ENCODE peak calls at places on chromosomes 4 and X, in five cellular contexts. L is HEK293T, I is NT2/D1, X is HepG2, C is H1. S is an unnamed sample.

GRCh38 chrX:103170216-103170615 is 44.7 kb upstream of the BEX4 start:
- DNase-seq in I (no peak), C (no peak), L (no peak), X (no peak), S (no peak)

GRCh38 chr4:41455215-41455614 is 82.7 kb upstream of the LIMCH1 start:
- DNase-seq in C (no peak), X (no peak), I (no peak), L (no peak), S (no peak)

GRCh38 chr4:40409835-40410234 is 74.7 kb downstream of the CHRNA9 start:
- DNase-seq in X (no peak), L (no peak), I (no peak), C (no peak), S (no peak)

GRCh38 chrX:154749856-154750255 is 1.0 kb downstream of the GAB3 start:
- DNase-seq in X (no peak), I (no peak), C (no peak), L (no peak), S (no peak)

GRCh38 chrX:40145001-40145631 is 47.4 kb upstream of the BCOR start:
- DNase-seq in I (no peak), L (no peak), X (no peak), C (peak; percentile 60), S (no peak)

GRCh38 chr4:68390205-68390604 is 40.3 kb upstream of the YTHDC1 start:
- DNase-seq in C (no peak), L (no peak), I (no peak), X (no peak), S (no peak)

GRCh38 chr4:180827610-180828009 is 1415.6 kb upstream of the TENM3 start:
- DNase-seq in X (no peak), C (no peak), L (no peak), I (no peak), S (no peak)

GRCh38 chr4:185296665-185297460 is 87.5 kb downstream of the SNX25 start:
- DNase-seq in X (no peak), C (no peak), I (no peak), L (no peak), S (no peak)

GRCh38 chr4:77126844-77127614 is 30.0 kb upstream of the CCNG2 start:
- DNase-seq in X (no peak), C (no peak), I (no peak), L (no peak), S (no peak)

GRCh38 chr4:36039031-36039430 is 205.3 kb downstream of the ARAP2 start:
- DNase-seq in I (no peak), C (no peak), X (no peak), L (no peak), S (no peak)

GRCh38 chr4:105715692-105716278 is 7.2 kb downstream of the GSTCD start:
- DNase-seq in I (no peak), X (peak; percentile 28), C (no peak), L (peak; percentile 23), S (no peak)

GRCh38 chr4:55820260-55820659 is 670 bp downstream of the EXOC1L start:
- DNase-seq in C (no peak), L (no peak), I (no peak), X (no peak), S (no peak)

GRCh38 chrX:71106427-71106826 is at the start of gene CXorf65:
- DNase-seq in X (no peak), C (no peak), L (no peak), I (no peak), S (no peak)

GRCh38 chrX:71107245-71107644 is 705 bp upstream of the CXorf65 start:
- DNase-seq in C (no peak), X (no peak), I (no peak), L (no peak), S (no peak)

GRCh38 chrX:71107762-71108360 is 1.3 kb upstream of the CXorf65 start:
- DNase-seq in I (no peak), X (no peak), C (no peak), L (no peak), S (no peak)

GRCh38 chrX:71111851-71112468 is 583 bp upstream of the IL2RG start:
- DNase-seq in X (no peak), I (no peak), L (no peak), C (no peak), S (no peak)

GRCh38 chrX:71111141-71111843 is at the start of gene IL2RG:
- DNase-seq in X (no peak), I (no peak), C (no peak), L (no peak), S (peak; percentile 87)
- TF ChIP-seq SUZ12 in X (no peak), I (no peak), C (no peak), L (no peak), S (no peak)

GRCh38 chr4:16227462-16227868 is 1.2 kb upstream of the TAPT1 start:
- DNase-seq in C (no peak), X (peak; percentile 32), I (no peak), L (no peak), S (no peak)
- TF ChIP-seq SUZ12 in C (no peak), X (no peak), I (no peak), L (no peak), S (no peak)

GRCh38 chr4:38768968-38769394 is 13.8 kb downstream of the TLR10 start:
- DNase-seq in X (no peak), C (no peak), I (no peak), L (no peak), S (no peak)

GRCh38 chr4:38764292-38764691 is 18.5 kb downstream of the TLR10 start:
- DNase-seq in C (no peak), I (no peak), L (no peak), X (no peak), S (no peak)

GRCh38 chr4:38765391-38765790 is 17.4 kb downstream of the TLR10 start:
- DNase-seq in L (no peak), I (no peak), C (no peak), X (no peak), S (no peak)

GRCh38 chr4:38774181-38774580 is 8.6 kb downstream of the TLR10 start:
- DNase-seq in C (no peak), X (no peak), L (no peak), I (no peak), S (no peak)

GRCh38 chr4:38769441-38770210 is 13.2 kb downstream of the TLR10 start:
- DNase-seq in L (no peak), X (no peak), I (no peak), C (no peak), S (no peak)
- TF ChIP-seq SUZ12 in L (no peak), X (no peak), I (no peak), C (no peak), S (no peak)

GRCh38 chr4:169270810-169271691 is at the start of gene SH3RF1:
- DNase-seq in I (no peak), L (peak; percentile 72), X (peak; percentile 38), C (peak; percentile 83), S (no peak)
- TF ChIP-seq SUZ12 in I (no peak), L (no peak), X (no peak), C (no peak), S (no peak)

GRCh38 chrX:96909291-96909690 is 25.6 kb downstream of the RPA4 start:
- DNase-seq in C (no peak), L (no peak), X (no peak), I (no peak), S (no peak)

GRCh38 chrX:96907888-96908287 is 24.2 kb downstream of the RPA4 start:
- DNase-seq in I (no peak), X (no peak), C (no peak), L (no peak), S (no peak)

DNA sequence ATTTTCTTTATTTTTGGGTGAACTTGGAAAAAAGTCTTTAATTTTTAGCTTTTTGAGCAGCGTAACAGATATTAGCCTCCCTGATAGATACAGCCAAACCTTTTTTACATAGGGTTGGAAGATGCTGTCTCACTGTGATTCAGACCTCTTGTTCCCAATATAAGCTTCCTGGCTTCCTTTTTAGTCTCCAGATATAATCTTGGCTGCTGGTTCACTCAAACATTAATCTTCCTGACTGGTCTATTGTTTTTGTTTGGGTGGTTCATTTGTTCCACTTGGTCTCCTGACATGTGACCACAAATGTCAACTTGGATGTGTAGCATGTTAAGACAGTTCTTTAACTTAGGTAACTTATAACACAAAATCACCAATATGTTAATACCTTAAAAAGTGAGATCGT is 23.0 kb downstream of the RPA4 start:
- DNase-seq in L (no peak), C (no peak), I (no peak), X (no peak), S (no peak)
- TF ChIP-seq SUZ12 in L (no peak), C (no peak), I (no peak), X (no peak), S (no peak)

DNA sequence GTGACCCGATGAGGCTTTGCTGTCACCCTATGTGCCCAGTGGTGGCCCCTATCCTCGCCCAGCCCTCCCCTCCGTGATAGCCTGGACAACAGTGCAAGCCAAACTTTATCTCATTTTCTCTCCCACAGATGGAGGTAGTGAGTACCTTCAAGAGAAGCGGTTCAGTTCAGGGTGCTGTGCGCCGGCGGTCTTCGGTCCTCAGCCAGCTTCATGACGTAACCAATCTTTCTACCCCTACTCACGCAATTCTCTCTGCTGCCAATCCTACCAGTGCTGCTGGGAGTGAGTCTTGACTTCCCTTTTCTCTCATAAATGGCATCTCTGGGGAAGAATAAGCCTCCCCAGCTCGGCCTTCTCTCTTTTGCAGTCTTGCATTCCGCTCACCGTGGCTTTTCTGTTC is 29.5 kb downstream of the CCNQ start:
- DNase-seq in I (no peak), C (no peak), L (no peak), X (peak; percentile 5), S (no peak)
- TF ChIP-seq SUZ12 in I (no peak), C (no peak), L (no peak), X (no peak), S (no peak)

GRCh38 chrX:130083107-130083490 is 27.2 kb downstream of the ELF4 start:
- DNase-seq in C (no peak), L (no peak), X (no peak), I (no peak), S (no peak)

GRCh38 chrX:130081421-130082045 is 28.8 kb downstream of the ELF4 start:
- DNase-seq in C (no peak), I (no peak), L (no peak), X (no peak), S (no peak)

GRCh38 chrX:130080791-130081367 is 29.4 kb downstream of the ELF4 start:
- DNase-seq in I (no peak), C (no peak), L (no peak), X (no peak), S (no peak)

GRCh38 chrX:130083656-130084382 is 26.5 kb downstream of the ELF4 start:
- DNase-seq in I (no peak), X (no peak), L (no peak), C (no peak), S (no peak)

DNA sequence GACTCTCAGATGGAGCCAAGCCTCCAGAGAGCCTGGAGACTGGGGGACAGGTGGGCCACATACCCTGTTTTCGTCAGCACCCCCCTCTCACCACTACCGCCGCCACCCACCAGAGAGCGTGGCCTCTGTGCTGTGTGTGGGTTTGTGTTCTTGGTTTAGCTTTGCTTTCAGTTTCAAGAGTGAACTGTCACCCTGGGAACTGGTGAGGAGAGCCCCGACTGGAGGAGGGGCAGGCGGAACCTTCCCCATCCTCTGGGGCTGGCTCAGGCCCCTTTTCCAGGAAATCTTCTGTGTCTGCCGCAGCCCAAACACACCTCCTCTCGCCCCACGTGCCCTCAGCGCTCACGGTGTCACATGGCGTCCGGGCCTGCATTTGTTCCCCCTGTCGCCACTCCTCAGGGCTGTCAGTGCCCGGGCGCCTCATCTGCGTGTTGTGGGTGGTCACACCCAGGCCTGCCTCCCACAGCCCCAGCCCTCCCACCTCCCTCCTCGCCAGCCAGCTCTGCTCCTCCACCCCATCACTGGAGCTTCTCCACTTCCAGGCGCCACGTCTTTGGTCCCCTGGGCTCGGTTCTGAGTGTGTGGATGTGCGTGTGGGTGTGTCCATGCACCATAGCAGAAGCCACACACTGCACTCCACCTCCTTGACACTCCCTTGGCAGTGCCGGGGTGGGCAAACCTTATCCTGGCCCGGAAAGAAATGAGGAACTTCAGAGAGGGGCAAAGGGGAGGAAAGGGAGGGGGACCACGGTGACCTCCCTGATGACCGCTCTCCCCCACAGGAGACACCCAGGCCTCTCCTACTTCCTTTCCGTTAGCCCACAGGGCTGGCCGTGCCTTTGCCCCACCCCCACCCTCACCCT is 27.8 kb downstream of the ELF4 start:
- DNase-seq in C (no peak), L (no peak), I (no peak), X (no peak), S (no peak)
- TF ChIP-seq SUZ12 in C (no peak), L (no peak), I (no peak), X (no peak), S (no peak)

S was measured in GM12878.